ENCODE peak calls at places on chromosomes 16 and 17, in eight cellular contexts. Y, W, S, Z, P, F, A and E are unnamed samples.

GRCh38 chr17:51434434-51435170 is 174.3 kb downstream of the UTP18 start:
- DNase-seq in Y (no peak), W (no peak), S (no peak), Z (no peak), P (peak; percentile 8), F (no peak), A (no peak), E (no peak)

GRCh38 chr16:3945751-3946603 is 65.5 kb upstream of the CREBBP start:
- DNase-seq in Y (peak; percentile 60), W (peak; percentile 57), S (no peak), Z (peak; percentile 45), P (no peak), F (peak; percentile 60), A (no peak), E (peak; percentile 20)

GRCh38 chr16:88855176-88855575 is 1.6 kb downstream of the GALNS start:
- DNase-seq in Y (no peak), W (no peak), S (no peak), Z (no peak), P (no peak), F (no peak), A (no peak), E (no peak)

GRCh38 chr16:83137326-83137770 is 510.6 kb downstream of the CDH13 start:
- DNase-seq in Y (no peak), W (peak; percentile 9), S (no peak), Z (peak; percentile 18), P (no peak), F (peak; percentile 28), A (no peak), E (no peak)

GRCh38 chr17:21525464-21526130 is 149.4 kb downstream of the KCNJ12 start:
- DNase-seq in Y (no peak), W (no peak), S (no peak), Z (no peak), P (no peak), F (no peak), A (no peak), E (no peak)

GRCh38 chr17:8292639-8293395 is 2.4 kb downstream of the SLC25A35 start:
- DNase-seq in Y (no peak), W (no peak), S (no peak), Z (no peak), P (no peak), F (no peak), A (no peak), E (no peak)

GRCh38 chr16:14569213-14569612 is 60.8 kb downstream of the PARN start:
- DNase-seq in Y (no peak), W (no peak), S (no peak), Z (peak; percentile 84), P (no peak), F (no peak), A (no peak), E (no peak)

GRCh38 chr17:42783062-42783777 is 2.8 kb downstream of the WNK4 start:
- DNase-seq in Y (peak; percentile 45), W (no peak), S (no peak), Z (no peak), P (no peak), F (no peak), A (no peak), E (no peak)

GRCh38 chr16:53839150-53839549 is 135.2 kb downstream of the FTO start:
- DNase-seq in Y (no peak), W (no peak), S (no peak), Z (no peak), P (no peak), F (no peak), A (no peak), E (no peak)

GRCh38 chr17:80498242-80498919 is 22.0 kb upstream of the NPTX1 start:
- DNase-seq in Y (no peak), W (peak; percentile 49), S (no peak), Z (peak; percentile 35), P (no peak), F (no peak), A (peak; percentile 89), E (peak; percentile 76)

GRCh38 chr16:13958438-13958837 is 38.5 kb downstream of the ERCC4 start:
- DNase-seq in Y (peak; percentile 55), W (no peak), S (no peak), Z (no peak), P (no peak), F (no peak), A (no peak), E (no peak)

GRCh38 chr17:56930739-56931337 is 17.0 kb upstream of the TRIM25 start:
- DNase-seq in Y (no peak), W (no peak), S (no peak), Z (no peak), P (no peak), F (no peak), A (no peak), E (no peak)

GRCh38 chr17:37791434-37791833 is 46.6 kb upstream of the HNF1B start:
- DNase-seq in Y (peak; percentile 35), W (no peak), S (no peak), Z (peak; percentile 37), P (peak; percentile 67), F (peak; percentile 30), A (no peak), E (no peak)
- TF ChIP-seq EP300 in Y (no peak), W (no peak), S (no peak), Z (no peak), P (no peak), F (no peak), A (no peak), E (no peak)

GRCh38 chr17:81923302-81924260 is 4.0 kb downstream of the MAFG start:
- DNase-seq in Y (peak; percentile 83), W (peak; percentile 77), S (peak; percentile 46), Z (peak; percentile 86), P (peak; percentile 65), F (peak; percentile 85), A (peak; percentile 86), E (no peak)
- TF ChIP-seq POLR2A in Y (peak; percentile 18), W (no peak), S (no peak), Z (no peak), P (peak; percentile 28), F (no peak), A (no peak), E (no peak)

DNA sequence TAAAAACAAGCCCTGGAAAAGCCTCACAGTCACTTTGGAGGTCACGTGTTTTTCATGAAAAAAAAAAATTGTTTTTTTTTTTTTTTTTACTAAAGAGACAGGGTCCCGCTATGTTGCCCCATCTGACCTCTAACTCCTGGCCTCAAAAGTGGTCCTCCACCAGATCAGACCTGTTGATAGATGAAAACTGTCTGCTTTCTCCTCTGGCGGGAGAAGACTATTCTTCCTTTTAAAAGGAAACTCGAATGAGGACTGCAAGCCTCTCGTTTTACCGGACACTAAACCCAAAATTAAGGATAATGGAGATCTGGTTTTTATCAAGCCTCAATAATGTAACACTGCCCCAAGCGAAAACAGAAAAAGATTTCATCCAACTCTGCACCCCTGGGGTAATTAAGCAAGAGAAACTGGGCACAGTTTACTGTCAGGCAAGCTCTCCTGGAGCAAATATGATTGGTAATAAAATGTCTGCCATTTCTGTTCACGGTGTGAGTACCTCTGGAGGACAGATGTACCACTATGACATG is 25.8 kb downstream of the ZCCHC14 start:
- DNase-seq in Y (no peak), W (no peak), S (no peak), Z (no peak), P (no peak), F (no peak), A (no peak), E (no peak)
- TF ChIP-seq CTCF in Y (no peak), W (no peak), S (no peak), Z (no peak), P (no peak), F (no peak), A (no peak), E (no peak)

GRCh38 chr16:2366660-2367309 is 26.3 kb upstream of the ABCA3 start:
- DNase-seq in Y (no peak), W (no peak), S (no peak), Z (no peak), P (no peak), F (no peak), A (no peak), E (no peak)

GRCh38 chr16:2365895-2366294 is 25.4 kb upstream of the ABCA3 start:
- DNase-seq in Y (no peak), W (peak; percentile 35), S (no peak), Z (no peak), P (no peak), F (no peak), A (no peak), E (no peak)

GRCh38 chr16:2365397-2365796 is 24.9 kb upstream of the ABCA3 start:
- DNase-seq in Y (no peak), W (no peak), S (no peak), Z (no peak), P (no peak), F (no peak), A (no peak), E (no peak)

GRCh38 chr16:2362218-2362617 is 21.7 kb upstream of the ABCA3 start:
- DNase-seq in Y (no peak), W (no peak), S (no peak), Z (no peak), P (no peak), F (no peak), A (no peak), E (no peak)

GRCh38 chr16:2364638-2365210 is 24.2 kb upstream of the ABCA3 start:
- DNase-seq in Y (no peak), W (no peak), S (no peak), Z (no peak), P (peak; percentile 46), F (no peak), A (no peak), E (no peak)
- TF ChIP-seq EP300 in Y (no peak), W (no peak), S (no peak), Z (no peak), P (peak; percentile 17), F (no peak), A (no peak), E (no peak)

DNA sequence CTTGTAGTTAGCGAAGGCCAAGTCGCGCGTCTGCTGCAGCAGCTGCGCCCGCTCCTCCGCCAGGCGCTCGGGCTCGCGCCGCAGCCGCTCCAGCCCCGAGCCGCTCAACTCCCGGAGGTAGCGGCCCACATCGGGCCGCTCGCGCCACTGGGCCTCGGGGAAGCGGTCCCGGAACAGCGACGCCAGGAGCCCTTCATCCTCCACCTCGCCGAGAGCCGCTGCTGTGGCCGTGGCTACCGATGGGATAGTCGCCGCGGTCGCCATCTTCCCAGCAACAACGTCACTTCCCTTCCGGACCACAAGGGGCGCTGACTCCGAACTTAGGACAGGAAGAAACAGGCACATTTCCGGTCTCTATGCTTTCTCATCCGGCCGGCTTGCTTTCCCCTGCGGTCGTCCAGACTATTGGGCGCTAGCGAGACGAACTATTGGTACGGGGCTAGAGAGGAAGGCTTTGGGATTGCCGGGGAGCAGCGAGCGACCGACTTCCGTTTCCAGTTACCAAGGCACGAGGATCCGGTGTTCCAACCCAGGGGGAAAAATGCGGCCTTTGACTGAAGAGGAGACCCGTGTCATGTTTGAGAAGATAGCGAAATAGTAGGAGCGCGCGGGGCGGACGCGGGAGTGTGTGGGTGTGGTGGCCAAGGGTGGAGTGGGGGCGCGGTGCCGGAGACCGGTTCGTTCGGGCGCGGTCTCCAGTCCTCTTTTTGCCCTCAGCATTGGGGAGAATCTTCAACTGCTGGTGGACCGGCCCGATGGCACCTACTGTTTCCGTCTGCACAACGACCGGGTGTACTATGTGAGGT is at the start of the genes COG8 and NIP7:
- DNase-seq in Y (peak; percentile 94), W (peak; percentile 92), S (peak; percentile 99), Z (peak; percentile 96), P (peak; percentile 79), F (peak; percentile 96), A (peak; percentile 97), E (peak; percentile 97)
- TF ChIP-seq POLR2A in Y (peak; percentile 84), W (peak; percentile 61), S (peak; percentile 57), Z (peak; percentile 69), P (peak; percentile 95), F (no peak), A (no peak), E (peak; percentile 35)

GRCh38 chr16:66278604-66279262 is 87.8 kb upstream of the CDH5 start:
- DNase-seq in Y (no peak), W (no peak), S (no peak), Z (no peak), P (no peak), F (no peak), A (no peak), E (peak; percentile 48)
- TF ChIP-seq CTCF in Y (no peak), W (no peak), S (no peak), Z (no peak), P (no peak), F (no peak), A (no peak), E (peak; percentile 28)